ENCODE peak calls at places on chromosomes 13 and 19, in nine cellular contexts. One of them, this sample, is unnamed.

GRCh38 chr13:20125783-20126165 is 35.1 kb downstream of the GJA3 start:
- DNase-seq in BE2C: no peak
- DNase-seq in Right ventricle myocardium superior: no peak
- DNase-seq in GM03348: no peak
- DNase-seq in progenitor cell of endocrine pancreas: no peak
- DNase-seq in NCI-H510A: no peak
- DNase-seq in activated CD4-positive, alpha-beta T cell treated with anti-CD3 and anti-CD28 coated beads, Interleukin-2, amount 10 ng/mL, durations not matched to agents 7 days and 5 days: no peak
- DNase-seq in fibroblast of lung: no peak
- DNase-seq in adrenal gland: no peak
- DNase-seq in this sample: no peak

GRCh38 chr19:32809254-32809653 is 60.3 kb downstream of the SLC7A9 start:
- DNase-seq in adrenal gland: no peak
- DNase-seq in progenitor cell of endocrine pancreas: no peak
- DNase-seq in NCI-H510A: peak
- DNase-seq in fibroblast of lung: no peak
- DNase-seq in Right ventricle myocardium superior: no peak
- DNase-seq in activated CD4-positive, alpha-beta T cell treated with anti-CD3 and anti-CD28 coated beads, Interleukin-2, amount 10 ng/mL, durations not matched to agents 7 days and 5 days: no peak
- DNase-seq in BE2C: no peak
- DNase-seq in GM03348: no peak
- DNase-seq in this sample: peak

GRCh38 chr19:43763473-43763939 is 8.7 kb upstream of the SMG9 start:
- DNase-seq in NCI-H510A: no peak
- DNase-seq in fibroblast of lung: no peak
- DNase-seq in activated CD4-positive, alpha-beta T cell treated with anti-CD3 and anti-CD28 coated beads, Interleukin-2, amount 10 ng/mL, durations not matched to agents 7 days and 5 days: no peak
- DNase-seq in GM03348: peak
- DNase-seq in progenitor cell of endocrine pancreas: no peak
- DNase-seq in adrenal gland: no peak
- DNase-seq in BE2C: no peak
- DNase-seq in Right ventricle myocardium superior: no peak
- DNase-seq in this sample: no peak

GRCh38 chr13:110226051-110226562 is 80.8 kb downstream of the COL4A1 start:
- DNase-seq in GM03348: no peak
- DNase-seq in fibroblast of lung: peak
- DNase-seq in adrenal gland: no peak
- DNase-seq in BE2C: no peak
- DNase-seq in progenitor cell of endocrine pancreas: no peak
- DNase-seq in NCI-H510A: no peak
- DNase-seq in activated CD4-positive, alpha-beta T cell treated with anti-CD3 and anti-CD28 coated beads, Interleukin-2, amount 10 ng/mL, durations not matched to agents 7 days and 5 days: no peak
- DNase-seq in Right ventricle myocardium superior: no peak
- DNase-seq in this sample: no peak

GRCh38 chr19:12090807-12091206 is 26.3 kb downstream of the ZNF844 start:
- DNase-seq in Right ventricle myocardium superior: peak
- DNase-seq in fibroblast of lung: peak
- DNase-seq in adrenal gland: peak
- DNase-seq in activated CD4-positive, alpha-beta T cell treated with anti-CD3 and anti-CD28 coated beads, Interleukin-2, amount 10 ng/mL, durations not matched to agents 7 days and 5 days: peak
- DNase-seq in NCI-H510A: no peak
- DNase-seq in BE2C: peak
- DNase-seq in GM03348: peak
- DNase-seq in progenitor cell of endocrine pancreas: peak
- DNase-seq in this sample: no peak

GRCh38 chr19:49894879-49895565 is 1.7 kb downstream of the IL4I1 start:
- DNase-seq in GM03348: no peak
- DNase-seq in BE2C: no peak
- DNase-seq in Right ventricle myocardium superior: no peak
- DNase-seq in NCI-H510A: no peak
- DNase-seq in activated CD4-positive, alpha-beta T cell treated with anti-CD3 and anti-CD28 coated beads, Interleukin-2, amount 10 ng/mL, durations not matched to agents 7 days and 5 days: no peak
- DNase-seq in adrenal gland: no peak
- DNase-seq in progenitor cell of endocrine pancreas: no peak
- DNase-seq in fibroblast of lung: no peak
- DNase-seq in this sample: no peak

GRCh38 chr13:100815476-100816046 is 141.0 kb upstream of the TMTC4 start:
- DNase-seq in GM03348: no peak
- DNase-seq in progenitor cell of endocrine pancreas: no peak
- DNase-seq in activated CD4-positive, alpha-beta T cell treated with anti-CD3 and anti-CD28 coated beads, Interleukin-2, amount 10 ng/mL, durations not matched to agents 7 days and 5 days: no peak
- DNase-seq in Right ventricle myocardium superior: no peak
- DNase-seq in adrenal gland: no peak
- DNase-seq in NCI-H510A: no peak
- DNase-seq in BE2C: no peak
- DNase-seq in fibroblast of lung: no peak
- DNase-seq in this sample: no peak

GRCh38 chr13:110232756-110233155 is 74.2 kb downstream of the COL4A1 start:
- DNase-seq in progenitor cell of endocrine pancreas: no peak
- DNase-seq in activated CD4-positive, alpha-beta T cell treated with anti-CD3 and anti-CD28 coated beads, Interleukin-2, amount 10 ng/mL, durations not matched to agents 7 days and 5 days: no peak
- DNase-seq in fibroblast of lung: peak
- DNase-seq in adrenal gland: no peak
- DNase-seq in Right ventricle myocardium superior: no peak
- DNase-seq in GM03348: peak
- DNase-seq in NCI-H510A: no peak
- DNase-seq in BE2C: no peak
- DNase-seq in this sample: no peak

GRCh38 chr19:46413262-46414031 is at the start of gene CCDC8:
- DNase-seq in adrenal gland: peak
- DNase-seq in NCI-H510A: peak
- DNase-seq in progenitor cell of endocrine pancreas: peak
- DNase-seq in fibroblast of lung: peak
- DNase-seq in GM03348: peak
- DNase-seq in BE2C: no peak
- DNase-seq in Right ventricle myocardium superior: peak
- DNase-seq in activated CD4-positive, alpha-beta T cell treated with anti-CD3 and anti-CD28 coated beads, Interleukin-2, amount 10 ng/mL, durations not matched to agents 7 days and 5 days: no peak
- DNase-seq in this sample: peak